ENCODE peak calls at places on chromosomes 16 and 17, in four cellular contexts. K is stomach, T is suprapubic skin, O is esophagus muscularis mucosa. N is an unnamed sample.

GRCh38 chr16:77896357-77896972 is 108.1 kb downstream of the VAT1L start:
- DNase-seq in T (no peak), K (no peak), O (no peak), N (no peak)

GRCh38 chr17:28412131-28412530 is 6.1 kb upstream of the SLC46A1 start:
- DNase-seq in O (no peak), T (no peak), K (no peak), N (no peak)

GRCh38 chr16:85119333-85120005 is 7.2 kb upstream of the CIBAR2 start:
- DNase-seq in K (no peak), O (no peak), T (no peak), N (no peak)

GRCh38 chr17:42908872-42909700 is 8.5 kb downstream of the G6PC1 start:
- DNase-seq in K (no peak), O (no peak), T (no peak), N (no peak)

GRCh38 chr16:4918790-4919210 is 18.1 kb downstream of the PPL start:
- DNase-seq in T (no peak), O (no peak), K (peak; percentile 67), N (no peak)

GRCh38 chr17:10172241-10172741 is 26.1 kb downstream of the GAS7 start:
- DNase-seq in K (no peak), O (no peak), T (no peak), N (no peak)

GRCh38 chr17:40415390-40415789 is 2.3 kb downstream of the TOP2A start:
- DNase-seq in O (no peak), K (no peak), T (no peak), N (no peak)

GRCh38 chr16:57534881-57535658 is 1.3 kb downstream of the CCDC102A start:
- DNase-seq in O (no peak), K (peak; percentile 24), T (peak; percentile 72), N (peak; percentile 93)

GRCh38 chr17:51653902-51654301 is 393.6 kb downstream of the UTP18 start:
- DNase-seq in K (no peak), T (no peak), O (no peak), N (no peak)

GRCh38 chr17:39360537-39360936 is 40.9 kb downstream of the FBXL20 start:
- DNase-seq in K (no peak), T (no peak), O (no peak), N (no peak)

GRCh38 chr16:75074920-75075687 is 41.5 kb downstream of the LDHD start:
- DNase-seq in O (no peak), K (peak; percentile 58), T (no peak), N (no peak)

GRCh38 chr16:87062569-87063442 is 254.4 kb downstream of the C16orf95 start:
- DNase-seq in O (no peak), T (peak; percentile 80), K (peak; percentile 73), N (no peak)

GRCh38 chr17:49494937-49495841 is at the start of gene NGFR:
- DNase-seq in T (no peak), O (no peak), K (no peak), N (no peak)

GRCh38 chr17:57396515-57396921 is 140.2 kb downstream of the MSI2 start:
- DNase-seq in K (no peak), O (no peak), T (no peak), N (no peak)

GRCh38 chr16:11386791-11387546 is 41.7 kb downstream of the RMI2 start:
- DNase-seq in K (peak; percentile 57), T (no peak), O (no peak), N (no peak)

GRCh38 chr17:20133552-20133951 is 124.4 kb downstream of the SPECC1 start:
- DNase-seq in K (no peak), T (no peak), O (no peak), N (no peak)

GRCh38 chr16:57575468-57576277 is 33.2 kb downstream of the ADGRG5 start:
- DNase-seq in T (no peak), O (peak; percentile 55), K (no peak), N (no peak)

GRCh38 chr16:4675864-4676786 is 17.2 kb upstream of the NUDT16L1 start:
- DNase-seq in O (no peak), K (no peak), T (no peak), N (no peak)

GRCh38 chr17:77312061-77312684 is 171.4 kb downstream of the SEC14L1 start:
- DNase-seq in O (no peak), K (no peak), T (no peak), N (no peak)

GRCh38 chr17:49051269-49051668 is 54.1 kb downstream of the IGF2BP1 start:
- DNase-seq in K (no peak), O (no peak), T (no peak), N (no peak)

GRCh38 chr17:45794840-45795239 is 10.7 kb downstream of the CRHR1 start:
- DNase-seq in K (no peak), O (no peak), T (no peak), N (no peak)

GRCh38 chr17:80706454-80706853 is 161.8 kb downstream of the RPTOR start:
- DNase-seq in T (no peak), O (no peak), K (no peak), N (no peak)

GRCh38 chr17:18182978-18183333 is 672 bp upstream of the ALKBH5 start:
- DNase-seq in K (peak; percentile 78), O (peak; percentile 96), T (peak; percentile 93), N (no peak)

GRCh38 chr16:70341600-70341999 is 5.1 kb upstream of the DDX19A start:
- DNase-seq in T (no peak), K (no peak), O (no peak), N (no peak)

DNA sequence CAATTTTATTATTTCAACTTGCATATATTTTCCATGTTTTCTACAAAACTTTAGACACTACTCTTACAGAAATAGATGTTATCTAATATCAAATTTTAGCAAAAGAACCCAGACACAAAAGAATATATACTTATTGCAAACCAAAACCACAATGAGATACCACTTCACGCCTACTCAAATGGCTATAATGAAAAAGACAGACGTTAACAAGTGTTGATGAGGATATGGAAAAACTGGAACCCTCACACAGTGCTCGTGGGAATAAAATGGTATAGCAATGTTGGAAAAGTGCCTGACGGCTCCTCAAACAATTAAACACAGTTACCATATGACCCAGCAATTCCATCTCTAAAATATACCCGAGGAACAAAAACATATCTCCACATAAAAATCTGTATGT is 27.1 kb downstream of the USP31 start:
- DNase-seq in T (no peak), O (no peak), K (no peak), N (no peak)
- H3K27ac ChIP-seq in T (no peak overlapping the region), O (peak overlapping the region; percentile 85), K (no peak overlapping the region), N (peak overlapping the region; percentile 66)

GRCh38 chr16:53305743-53306142 is 128.5 kb upstream of the RBL2 start:
- DNase-seq in T (no peak), O (no peak), K (no peak), N (no peak)
- TF ChIP-seq POLR2AphosphoS5 in T (no peak), O (no peak), K (no peak), N (no peak)

GRCh38 chr16:67241008-67241900 is 6.0 kb downstream of the FHOD1 start:
- DNase-seq in K (peak; percentile 91), O (no peak), T (no peak), N (no peak)
- H3K4me3 ChIP-seq in K (no peak overlapping the region), O (no peak overlapping the region), T (no peak overlapping the region), N (no peak overlapping the region)

GRCh38 chr17:36653374-36653773 is 52.0 kb downstream of the MRM1 start:
- DNase-seq in K (no peak), T (no peak), O (no peak), N (no peak)
- H3K27ac ChIP-seq in K (no peak overlapping the region), T (no peak overlapping the region), O (no peak overlapping the region), N (no peak overlapping the region)

DNA sequence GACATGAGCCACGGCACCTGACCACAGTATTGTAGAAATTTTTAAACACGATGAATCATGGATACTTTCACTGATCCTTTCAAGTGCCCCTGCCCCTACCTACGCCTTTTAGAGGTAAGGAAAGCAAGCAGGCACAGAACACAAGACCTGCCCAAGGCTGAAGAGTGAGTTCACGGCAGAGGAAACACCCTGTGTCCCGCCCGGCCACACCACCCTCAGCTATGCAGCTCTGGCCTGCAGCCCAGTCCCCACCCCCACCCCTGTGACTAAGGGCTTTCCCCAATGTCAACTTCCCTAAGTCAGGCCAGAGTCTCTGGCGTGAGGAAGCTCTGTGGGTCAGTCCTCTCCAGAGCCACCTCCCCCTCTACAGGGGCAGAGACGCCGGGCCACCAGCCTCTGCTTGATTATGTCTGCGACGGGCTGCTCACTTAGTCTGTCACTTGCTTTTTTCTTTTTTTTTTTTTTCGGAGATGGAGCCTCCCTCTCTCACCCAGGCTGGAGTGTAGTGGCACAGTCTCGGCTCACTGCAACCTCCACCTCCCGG is 8.4 kb downstream of the SLC16A5 start:
- DNase-seq in T (no peak), K (peak; percentile 92), O (no peak), N (no peak)
- TF ChIP-seq POLR2AphosphoS5 in T (no peak), K (peak; percentile 79), O (no peak), N (peak; percentile 70)

GRCh38 chr17:15335446-15335845 is 6.0 kb downstream of the TEKT3 start:
- DNase-seq in T (no peak), K (no peak), O (no peak), N (no peak)
- H3K4me3 ChIP-seq in T (no peak overlapping the region), K (no peak overlapping the region), O (no peak overlapping the region), N (no peak overlapping the region)